ENCODE peak calls at places on chromosomes 5 and 9, in six cellular contexts. U, E, D, W, K and Z are unnamed samples.

GRCh38 chr5:68303038-68303738 is 87.6 kb downstream of the PIK3R1 start:
- DNase-seq in D (no peak), E (no peak), U (peak), W (no peak), K (no peak), Z (no peak)

GRCh38 chr5:97534166-97534565 is 351.1 kb upstream of the RIOK2 start:
- DNase-seq in W (no peak), U (peak), E (peak), K (peak), D (no peak), Z (peak)

GRCh38 chr9:82117025-82117424 is 128.5 kb downstream of the SPATA31D1 start:
- DNase-seq in D (no peak), E (no peak), K (peak), W (no peak), U (no peak), Z (peak)

GRCh38 chr9:134629061-134629585 is 12.5 kb upstream of the COL5A1 start:
- DNase-seq in W (no peak), U (no peak), E (no peak), K (no peak), D (no peak), Z (no peak)

GRCh38 chr9:78871452-78872331 is 574.8 kb downstream of the PSAT1 start:
- DNase-seq in D (no peak), E (peak), K (peak), U (peak), W (no peak), Z (peak)

GRCh38 chr9:35611230-35611797 is 6.3 kb downstream of the TESK1 start:
- DNase-seq in W (no peak), E (peak), D (no peak), U (peak), K (peak), Z (no peak)

GRCh38 chr5:179270581-179271300 is 74.5 kb downstream of the ADAMTS2 start:
- DNase-seq in D (no peak), U (no peak), W (peak), K (peak), E (no peak), Z (no peak)

GRCh38 chr9:128912270-128912853 is 8.4 kb upstream of the PHYHD1 start:
- DNase-seq in K (peak), U (peak), D (no peak), W (no peak), E (peak), Z (peak)

GRCh38 chr9:96154081-96154480 is 147.9 kb downstream of the HSD17B3 start:
- DNase-seq in D (no peak), K (no peak), W (no peak), U (no peak), E (no peak), Z (no peak)

DNA sequence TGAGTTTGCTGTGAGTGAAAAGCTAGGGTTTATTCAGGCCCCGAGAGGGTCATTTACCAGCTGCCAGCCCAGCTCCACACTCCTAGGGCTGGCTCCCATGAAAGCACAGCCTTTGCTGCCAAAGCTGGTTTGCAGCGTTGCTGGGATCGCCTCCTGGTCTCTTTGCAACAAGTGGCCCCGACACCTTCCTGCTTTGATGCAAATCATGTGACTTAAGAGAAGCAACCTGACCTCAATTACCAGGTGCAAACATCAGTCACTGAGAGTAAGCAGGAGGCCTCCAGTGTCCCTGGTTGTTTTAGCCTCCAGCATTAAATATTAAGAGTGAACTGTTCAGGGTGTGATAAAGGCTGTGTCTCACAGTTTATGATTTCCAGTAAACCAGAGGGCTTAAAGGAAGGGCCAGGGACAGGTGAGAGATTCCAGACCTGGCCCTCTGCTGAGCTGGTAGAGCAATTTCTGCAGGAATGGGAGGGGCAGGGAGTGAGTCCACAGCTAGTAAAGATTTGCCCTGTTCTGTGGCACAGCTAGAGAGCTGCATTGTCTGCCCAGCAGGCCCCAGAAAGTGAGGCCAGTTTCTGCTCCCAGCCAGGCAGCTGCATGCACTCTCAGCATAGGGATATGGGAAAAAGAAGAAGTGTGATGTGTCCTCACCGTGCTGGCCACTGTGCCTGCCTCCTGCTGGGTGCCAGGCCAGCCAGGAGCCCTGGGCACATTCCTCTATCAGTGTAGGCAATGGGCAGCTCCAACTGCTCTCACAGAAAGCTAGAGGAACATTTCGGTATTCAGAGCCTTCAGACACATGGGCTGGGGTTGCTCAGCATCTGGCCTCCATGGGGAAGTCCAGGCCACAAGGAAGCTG is 58.0 kb downstream of the SLC22A5 start:
- DNase-seq in K (no peak), D (peak), E (peak), U (no peak), W (peak), Z (no peak)
- H3K4me3 ChIP-seq in K (no peak), D (no peak), E (no peak), U (no peak), W (no peak), Z (no peak)

GRCh38 chr5:321726-322251 is 275 bp downstream of the AHRR start:
- DNase-seq in U (no peak), K (no peak), D (no peak), W (no peak), E (no peak), Z (no peak)

GRCh38 chr5:320524-321232 is 836 bp upstream of the AHRR start:
- DNase-seq in W (no peak), E (no peak), D (no peak), K (no peak), U (no peak), Z (no peak)

GRCh38 chr5:322942-323879 is 1.7 kb downstream of the AHRR start:
- DNase-seq in U (no peak), K (peak), W (no peak), E (no peak), D (no peak), Z (no peak)

GRCh38 chr5:321233-321725 is at the start of gene AHRR:
- DNase-seq in W (no peak), K (peak), E (peak), U (peak), D (peak), Z (no peak)

GRCh38 chr5:322281-322941 is 897 bp downstream of the AHRR start:
- DNase-seq in D (no peak), W (no peak), K (peak), U (no peak), E (no peak), Z (no peak)
- H3K4me3 ChIP-seq in D (peak), W (no peak), K (peak), U (peak), E (peak), Z (peak)

GRCh38 chr5:50745221-50745620 is 78.8 kb downstream of the PARP8 start:
- DNase-seq in E (no peak), U (no peak), K (no peak), D (no peak), W (no peak), Z (no peak)
- H3K4me3 ChIP-seq in E (no peak), U (no peak), K (peak), D (peak), W (no peak), Z (no peak)

GRCh38 chr5:138351517-138351916 is 968 bp upstream of the KDM3B start:
- DNase-seq in D (no peak), W (no peak), U (no peak), E (no peak), K (no peak), Z (no peak)
- H3K4me3 ChIP-seq in D (no peak), W (no peak), U (no peak), E (no peak), K (no peak), Z (no peak)

GRCh38 chr9:133537257-133537656 is 2.8 kb downstream of the ADAMTSL2 start:
- DNase-seq in K (no peak), D (no peak), U (no peak), E (no peak), W (no peak), Z (no peak)

GRCh38 chr9:133538851-133539250 is 4.3 kb downstream of the ADAMTSL2 start:
- DNase-seq in K (no peak), U (no peak), D (no peak), W (no peak), E (no peak), Z (no peak)

GRCh38 chr9:133538176-133538575 is 3.7 kb downstream of the ADAMTSL2 start:
- DNase-seq in D (no peak), K (no peak), W (no peak), E (no peak), U (peak), Z (no peak)

GRCh38 chr9:133540336-133541025 is 6.0 kb downstream of the ADAMTSL2 start:
- DNase-seq in D (no peak), E (no peak), U (no peak), W (no peak), K (no peak), Z (no peak)

GRCh38 chr9:133539434-133539833 is 4.9 kb downstream of the ADAMTSL2 start:
- DNase-seq in D (peak), U (no peak), K (no peak), E (no peak), W (no peak), Z (no peak)
- H3K4me3 ChIP-seq in D (peak), U (no peak), K (no peak), E (no peak), W (peak), Z (no peak)